ENCODE peak calls at places on chromosomes 6 and 20, in seven cellular contexts. P is fibroblast of mammary gland, B is fibroblast of villous mesenchyme, C is ascending aorta, F is fibroblast of the aortic adventitia, T is pancreas, W is left ventricle myocardium inferior. V is an unnamed sample.

GRCh38 chr6:164166996-164167395 is 752.5 kb downstream of the QKI start:
- DNase-seq in P (no peak), W (no peak), F (no peak), T (no peak), C (no peak), B (no peak), V (no peak)

GRCh38 chr20:4926531-4927156 is 74.7 kb downstream of the SLC23A2 start:
- DNase-seq in T (no peak), B (peak), F (no peak), W (no peak), C (no peak), P (no peak), V (no peak)

GRCh38 chr6:154164397-154164796 is 125.4 kb downstream of the OPRM1 start:
- DNase-seq in P (peak), W (no peak), B (peak), F (peak), C (no peak), T (no peak), V (no peak)

GRCh38 chr6:10599046-10599445 is 77.9 kb downstream of the GCNT2 start:
- DNase-seq in C (no peak), W (no peak), P (no peak), B (no peak), T (peak), F (no peak), V (no peak)

GRCh38 chr6:3075522-3076113 is 7.3 kb downstream of the RIPK1 start:
- DNase-seq in C (no peak), F (no peak), W (no peak), T (no peak), P (peak), B (no peak), V (no peak)

GRCh38 chr20:62564456-62565245 is 77.7 kb upstream of the SLCO4A1 start:
- DNase-seq in F (no peak), C (no peak), P (no peak), W (no peak), B (no peak), T (no peak), V (no peak)

GRCh38 chr6:154478021-154478651 is 32.3 kb downstream of the CNKSR3 start:
- DNase-seq in F (no peak), T (peak), B (no peak), P (no peak), C (no peak), W (no peak), V (no peak)

GRCh38 chr20:25525857-25526256 is 59.5 kb downstream of the NINL start:
- DNase-seq in F (peak), T (no peak), W (no peak), C (peak), P (peak), B (peak), V (peak)

GRCh38 chr6:121732641-121733040 is 297.2 kb downstream of the GJA1 start:
- DNase-seq in P (peak), C (no peak), B (peak), F (peak), T (no peak), W (no peak), V (no peak)

GRCh38 chr20:53020376-53020775 is 48.2 kb downstream of the TSHZ2 start:
- DNase-seq in C (no peak), B (no peak), T (no peak), F (no peak), P (no peak), W (no peak), V (no peak)

GRCh38 chr6:50602191-50602810 is 111.0 kb upstream of the TFAP2D start:
- DNase-seq in T (no peak), B (peak), C (no peak), P (peak), F (peak), W (no peak), V (peak)

GRCh38 chr6:701215-701614 is 8.3 kb upstream of the EXOC2 start:
- DNase-seq in B (no peak), C (no peak), W (no peak), F (no peak), T (no peak), P (no peak), V (no peak)

GRCh38 chr6:153024401-153025017 is 22.0 kb upstream of the MTRF1L start:
- DNase-seq in C (no peak), W (no peak), P (peak), B (peak), T (no peak), F (peak), V (peak)

GRCh38 chr20:58420798-58421496 is 31.9 kb downstream of the VAPB start:
- DNase-seq in T (no peak), P (peak), F (peak), W (no peak), B (peak), C (no peak), V (peak)

GRCh38 chr6:152636675-152637421 is at the start of gene SYNE1:
- DNase-seq in T (peak), P (no peak), F (peak), C (no peak), B (no peak), W (peak), V (peak)

GRCh38 chr6:85670573-85670972 is 27.9 kb upstream of the SYNCRIP start:
- DNase-seq in C (no peak), F (peak), P (peak), W (no peak), B (peak), T (no peak), V (peak)

GRCh38 chr6:31473780-31474725 is 23.9 kb upstream of the MICB start:
- DNase-seq in T (no peak), B (no peak), F (peak), P (peak), C (no peak), W (no peak), V (peak)

GRCh38 chr6:153301602-153302001 is 170.5 kb upstream of the RGS17 start:
- DNase-seq in F (no peak), B (no peak), W (no peak), C (no peak), P (no peak), T (no peak), V (peak)

GRCh38 chr6:15252205-15252604 is 6.3 kb downstream of the JARID2 start:
- DNase-seq in B (peak), C (no peak), F (no peak), T (no peak), W (no peak), P (no peak), V (no peak)

GRCh38 chr6:15250440-15251168 is 4.7 kb downstream of the JARID2 start:
- DNase-seq in P (no peak), T (no peak), C (no peak), B (no peak), F (no peak), W (no peak), V (no peak)

GRCh38 chr6:15254074-15254975 is 8.5 kb downstream of the JARID2 start:
- DNase-seq in T (no peak), C (no peak), P (peak), B (no peak), W (no peak), F (no peak), V (peak)

GRCh38 chr6:15255481-15256414 is 9.9 kb downstream of the JARID2 start:
- DNase-seq in T (no peak), W (no peak), C (no peak), P (no peak), F (no peak), B (no peak), V (peak)

GRCh38 chr6:15253107-15254073 is 7.5 kb downstream of the JARID2 start:
- DNase-seq in P (no peak), T (no peak), F (no peak), W (no peak), B (no peak), C (no peak), V (no peak)
- H3K4me3 ChIP-seq in P (no peak), T (no peak), F (no peak), W (peak), B (no peak), C (no peak), V (no peak)

DNA sequence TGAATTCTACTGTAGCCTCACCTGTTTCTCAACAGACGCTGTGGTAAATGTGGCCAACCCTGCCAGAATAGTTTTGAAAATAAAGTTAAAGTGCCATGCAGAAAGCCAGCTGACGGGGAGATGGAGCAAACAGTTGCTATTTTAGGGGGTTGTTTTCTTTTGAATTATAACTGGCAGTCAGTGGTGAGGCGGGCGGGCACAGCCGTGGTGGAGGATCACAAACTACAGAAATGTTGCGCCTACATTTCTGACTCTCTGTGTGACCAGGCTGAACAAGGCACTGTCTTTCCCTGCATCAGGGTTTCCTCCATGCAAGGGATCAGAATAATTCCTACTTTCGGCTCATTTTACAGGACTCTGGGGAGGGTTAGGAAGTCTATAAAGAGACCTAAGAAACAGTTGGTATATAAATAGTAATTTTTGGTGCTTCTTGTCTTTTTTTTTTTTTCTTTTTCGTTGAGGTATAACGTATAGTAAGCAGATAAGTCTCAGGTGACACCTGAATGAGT is 17.2 kb downstream of the CHMP4B start:
- DNase-seq in W (no peak), C (no peak), T (no peak), P (no peak), F (no peak), B (no peak), V (no peak)
- H3K4me3 ChIP-seq in W (no peak), C (no peak), T (no peak), P (no peak), F (no peak), B (no peak), V (no peak)

DNA sequence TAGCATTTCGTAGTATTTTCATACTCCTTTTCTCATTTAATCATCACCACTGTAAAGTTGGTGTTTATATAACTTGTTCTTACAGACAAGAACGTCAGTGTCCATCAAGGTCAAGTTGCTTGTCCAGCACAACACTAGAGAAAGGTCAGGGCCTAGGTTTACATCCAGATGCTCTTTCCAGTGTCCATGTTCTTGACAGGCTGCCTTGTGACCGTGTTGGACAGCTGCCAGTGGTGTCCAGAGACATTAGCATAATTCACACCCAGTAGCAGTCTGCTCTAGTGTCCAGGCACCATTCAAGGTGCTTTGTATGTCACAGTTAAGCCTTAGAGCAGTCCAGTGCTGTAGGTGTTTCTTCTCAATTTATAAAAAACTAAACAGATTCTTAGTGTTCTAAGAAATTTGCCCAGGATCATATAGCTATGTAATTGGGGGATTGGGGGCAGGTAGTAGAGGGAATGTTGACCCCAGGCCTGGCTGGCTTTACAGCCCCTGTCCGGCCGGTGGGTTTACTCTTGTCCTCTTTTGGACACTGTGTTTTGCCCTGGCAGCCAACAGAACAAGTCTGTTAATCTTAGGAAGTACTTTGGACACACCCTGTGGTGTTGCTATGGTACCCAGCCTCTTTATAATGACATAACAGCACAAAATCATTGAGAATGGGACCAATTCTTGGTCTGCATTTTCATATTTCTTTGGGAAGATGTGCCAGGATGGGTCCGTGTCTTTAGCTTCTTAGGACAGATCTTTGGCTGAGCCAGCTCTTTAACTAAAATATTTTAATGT is 8.0 kb downstream of the STK35 start:
- DNase-seq in C (no peak), F (peak), W (peak), B (peak), P (peak), T (peak), V (peak)
- H3K4me3 ChIP-seq in C (no peak), F (no peak), W (peak), B (no peak), P (no peak), T (no peak), V (no peak)

GRCh38 chr6:82740066-82740465 is 325.6 kb downstream of the UBE3D start:
- DNase-seq in W (no peak), C (no peak), B (no peak), F (no peak), P (no peak), T (no peak), V (no peak)

GRCh38 chr6:82739266-82739665 is 326.4 kb downstream of the UBE3D start:
- DNase-seq in B (no peak), F (no peak), C (no peak), W (no peak), T (no peak), P (no peak), V (no peak)

GRCh38 chr6:82737965-82738364 is 327.7 kb downstream of the UBE3D start:
- DNase-seq in T (no peak), P (no peak), F (no peak), C (no peak), W (no peak), B (no peak), V (no peak)

GRCh38 chr6:82741325-82741995 is 324.2 kb downstream of the UBE3D start:
- DNase-seq in P (peak), C (no peak), F (no peak), B (no peak), W (no peak), T (no peak), V (no peak)

DNA sequence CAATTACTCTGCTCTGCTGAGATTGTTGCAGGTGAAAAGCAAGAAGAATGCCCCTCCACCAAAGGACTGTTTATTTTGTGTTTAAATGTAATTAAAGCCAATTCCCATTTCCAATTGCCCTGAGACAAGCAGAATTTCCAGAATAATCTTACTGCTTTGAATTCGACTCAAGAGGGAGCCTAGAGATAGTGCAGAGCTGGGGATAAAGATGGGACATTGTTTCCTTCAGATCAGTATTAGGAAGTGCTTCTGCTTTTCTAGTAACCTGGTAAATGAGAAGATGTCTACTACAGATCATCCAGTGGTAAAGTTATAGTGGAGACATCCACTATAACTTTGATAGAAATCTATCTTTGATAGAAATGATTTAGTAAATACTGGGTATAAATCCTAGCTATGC is 326.9 kb downstream of the UBE3D start:
- DNase-seq in F (no peak), W (no peak), B (no peak), P (no peak), T (no peak), C (no peak), V (no peak)
- H3K4me3 ChIP-seq in F (no peak), W (no peak), B (no peak), P (no peak), T (no peak), C (no peak), V (no peak)

GRCh38 chr6:66369407-66369806 is 662.4 kb upstream of the EYS start:
- DNase-seq in F (no peak), C (no peak), B (no peak), W (no peak), P (no peak), T (no peak), V (no peak)
- H3K4me3 ChIP-seq in F (no peak), C (no peak), B (no peak), W (no peak), P (no peak), T (no peak), V (no peak)

GRCh38 chr6:105759946-105760345 is 326.2 kb upstream of the PRDM1 start:
- DNase-seq in F (peak), C (no peak), W (no peak), B (peak), T (no peak), P (peak), V (peak)
- H3K4me3 ChIP-seq in F (no peak), C (no peak), W (no peak), B (no peak), T (no peak), P (no peak), V (no peak)